ENCODE peak calls at places on chromosomes 4 and X, in four cellular contexts. One of them, this sample, is unnamed.

GRCh38 chr4:142446965-142447474 is 399.1 kb downstream of the INPP4B start:
- DNase-seq in HepG2: no peak
- DNase-seq in K562: no peak
- DNase-seq in H1: no peak
- DNase-seq in this sample: no peak

GRCh38 chrX:53729756-53730155 is 43.2 kb upstream of the HUWE1 start:
- DNase-seq in HepG2: no peak
- DNase-seq in K562: no peak
- DNase-seq in H1: no peak
- DNase-seq in this sample: no peak

GRCh38 chrX:74259879-74260491 is 44.0 kb upstream of the ZCCHC13 start:
- DNase-seq in HepG2: no peak
- DNase-seq in K562: no peak
- DNase-seq in H1: peak
- DNase-seq in this sample: no peak

GRCh38 chrX:109709129-109709631 is 23.9 kb downstream of the ACSL4 start:
- DNase-seq in HepG2: peak
- DNase-seq in K562: no peak
- DNase-seq in H1: no peak
- DNase-seq in this sample: peak

GRCh38 chr4:7427326-7428260 is 7.1 kb downstream of the PSAPL1 start:
- DNase-seq in HepG2: no peak
- DNase-seq in K562: no peak
- DNase-seq in H1: peak
- DNase-seq in this sample: no peak

GRCh38 chrX:94121799-94122198 is 447.8 kb downstream of the FAM133A start:
- DNase-seq in HepG2: no peak
- DNase-seq in K562: no peak
- DNase-seq in H1: no peak
- DNase-seq in this sample: no peak

GRCh38 chr4:6855692-6856297 is 53.8 kb upstream of the TBC1D14 start:
- DNase-seq in HepG2: peak
- DNase-seq in K562: no peak
- DNase-seq in H1: no peak
- DNase-seq in this sample: peak

GRCh38 chr4:6561706-6562371 is 13.2 kb upstream of the MAN2B2 start:
- DNase-seq in HepG2: no peak
- DNase-seq in K562: no peak
- DNase-seq in H1: no peak
- DNase-seq in this sample: no peak

GRCh38 chr4:176193898-176194297 is 1.5 kb downstream of the SPATA4 start:
- DNase-seq in HepG2: no peak
- DNase-seq in K562: no peak
- DNase-seq in H1: no peak
- DNase-seq in this sample: no peak

GRCh38 chr4:135186002-135186401 is 984.4 kb upstream of the PABPC4L start:
- DNase-seq in HepG2: no peak
- DNase-seq in K562: no peak
- DNase-seq in H1: peak
- DNase-seq in this sample: no peak

DNA sequence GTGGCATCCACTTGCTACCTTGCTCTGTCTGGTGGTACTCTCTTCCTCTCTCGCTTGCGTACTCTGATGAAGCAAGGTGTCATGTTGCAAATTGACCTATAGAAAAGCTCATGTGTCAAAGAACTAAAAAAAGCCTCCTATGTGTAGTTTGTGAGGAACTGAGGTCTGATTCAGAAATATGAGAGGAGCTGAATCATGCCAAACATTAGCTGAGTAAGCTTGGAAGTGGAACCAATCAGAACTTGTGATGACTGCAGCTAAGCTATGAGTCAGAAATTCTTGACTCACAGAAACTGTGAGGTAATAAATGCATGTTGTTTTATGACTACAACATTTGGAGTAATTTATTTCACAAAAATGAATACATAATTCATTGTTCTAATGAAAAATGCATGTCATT is 2138.8 kb downstream of the PCDH7 start:
- DNase-seq in HepG2: no peak
- DNase-seq in K562: no peak
- DNase-seq in H1: no peak
- DNase-seq in this sample: no peak
- TF ChIP-seq KDM1A in HepG2: no peak
- TF ChIP-seq KDM1A in K562: no peak
- TF ChIP-seq KDM1A in H1: no peak
- TF ChIP-seq KDM1A in this sample: no peak

GRCh38 chr4:153152453-153153338 is 51.5 kb upstream of the TRIM2 start:
- DNase-seq in HepG2: no peak
- DNase-seq in K562: no peak
- DNase-seq in H1: peak
- DNase-seq in this sample: no peak
- TF ChIP-seq JUN in HepG2: no peak
- TF ChIP-seq JUN in K562: no peak
- TF ChIP-seq JUN in H1: no peak
- TF ChIP-seq JUN in this sample: no peak

DNA sequence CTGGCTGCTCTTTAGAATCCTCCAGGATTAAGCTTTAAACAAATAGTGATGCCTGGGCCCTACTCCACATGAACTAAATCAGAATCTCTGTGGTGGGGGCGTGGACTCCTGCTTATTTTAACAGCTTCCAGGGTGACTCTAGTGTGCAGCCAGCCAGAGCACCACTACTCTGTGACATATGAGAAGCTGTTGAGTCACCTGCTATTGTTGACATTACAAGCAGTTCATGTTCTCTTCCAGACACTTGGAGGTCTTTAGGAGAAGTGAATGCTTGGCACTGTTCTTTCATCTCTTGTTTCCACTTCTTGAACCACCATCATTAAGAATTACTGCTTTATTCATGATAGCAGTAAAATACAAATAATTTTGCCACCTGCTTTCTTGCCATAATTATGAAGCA is 426 bp upstream of the C4orf51 start:
- DNase-seq in HepG2: peak
- DNase-seq in K562: no peak
- DNase-seq in H1: no peak
- DNase-seq in this sample: peak
- TF ChIP-seq CEBPB in HepG2: no peak
- TF ChIP-seq CEBPB in K562: no peak
- TF ChIP-seq CEBPB in H1: no peak
- TF ChIP-seq CEBPB in this sample: no peak

DNA sequence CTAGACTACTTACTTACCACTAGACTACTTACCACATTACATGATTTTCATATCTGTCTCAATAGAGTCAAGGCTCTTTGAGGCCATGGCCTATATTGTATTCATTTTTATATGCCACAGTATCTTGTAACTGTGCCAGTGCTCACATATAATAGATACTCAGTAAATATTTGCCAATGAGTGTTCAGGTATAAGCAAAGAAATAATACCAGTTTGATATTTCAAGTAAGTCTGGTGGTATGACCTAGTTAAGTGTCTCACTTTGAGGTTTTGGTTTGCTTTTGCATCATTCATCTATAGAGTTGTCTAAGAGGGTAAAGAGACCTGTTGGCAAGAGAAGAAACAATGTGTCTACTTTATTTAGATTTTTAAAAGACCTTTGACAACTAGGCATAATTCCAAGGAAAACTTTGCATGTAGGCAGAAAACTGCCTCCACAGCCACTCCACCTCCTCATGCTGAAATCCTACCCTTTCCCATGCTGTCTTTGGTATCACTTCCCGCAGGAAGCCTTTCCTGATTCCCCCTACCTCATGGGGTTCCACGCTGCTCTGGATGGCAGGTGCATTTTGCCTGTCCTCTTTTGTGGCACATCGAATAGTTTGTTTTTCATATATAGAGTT is 91.3 kb upstream of the KLHL13 start:
- DNase-seq in HepG2: no peak
- DNase-seq in K562: no peak
- DNase-seq in H1: no peak
- DNase-seq in this sample: no peak
- TF ChIP-seq KDM1A in HepG2: no peak
- TF ChIP-seq KDM1A in K562: no peak
- TF ChIP-seq KDM1A in H1: no peak
- TF ChIP-seq KDM1A in this sample: no peak

DNA sequence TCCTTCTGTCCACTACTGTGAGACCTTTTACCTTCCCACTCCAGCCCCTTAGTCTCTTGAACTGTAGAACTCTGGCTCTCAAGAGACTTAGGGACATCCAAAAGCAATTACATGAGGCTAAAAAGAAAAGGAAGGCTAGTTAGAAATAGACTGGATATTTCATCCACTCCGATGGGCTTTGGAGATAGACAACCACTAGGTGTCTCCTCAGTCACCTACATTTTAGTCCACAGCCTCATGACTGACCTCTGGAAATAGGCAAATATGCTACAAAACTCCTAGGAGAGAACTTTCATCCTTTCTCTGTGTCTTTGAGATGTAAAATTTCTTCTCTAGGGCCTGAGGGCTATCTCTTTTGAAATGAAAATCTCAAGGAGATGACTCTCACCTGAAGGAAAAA is 45.1 kb upstream of the LAMP2 start:
- DNase-seq in HepG2: peak
- DNase-seq in K562: no peak
- DNase-seq in H1: no peak
- DNase-seq in this sample: peak
- TF ChIP-seq JUN in HepG2: no peak
- TF ChIP-seq JUN in K562: no peak
- TF ChIP-seq JUN in H1: no peak
- TF ChIP-seq JUN in this sample: no peak

GRCh38 chr4:84085986-84086385 is 413.1 kb downstream of the NKX6-1 start:
- DNase-seq in HepG2: no peak
- DNase-seq in K562: no peak
- DNase-seq in H1: no peak
- DNase-seq in this sample: no peak

GRCh38 chr4:84089652-84090437 is 409.2 kb downstream of the NKX6-1 start:
- DNase-seq in HepG2: no peak
- DNase-seq in K562: no peak
- DNase-seq in H1: no peak
- DNase-seq in this sample: no peak

DNA sequence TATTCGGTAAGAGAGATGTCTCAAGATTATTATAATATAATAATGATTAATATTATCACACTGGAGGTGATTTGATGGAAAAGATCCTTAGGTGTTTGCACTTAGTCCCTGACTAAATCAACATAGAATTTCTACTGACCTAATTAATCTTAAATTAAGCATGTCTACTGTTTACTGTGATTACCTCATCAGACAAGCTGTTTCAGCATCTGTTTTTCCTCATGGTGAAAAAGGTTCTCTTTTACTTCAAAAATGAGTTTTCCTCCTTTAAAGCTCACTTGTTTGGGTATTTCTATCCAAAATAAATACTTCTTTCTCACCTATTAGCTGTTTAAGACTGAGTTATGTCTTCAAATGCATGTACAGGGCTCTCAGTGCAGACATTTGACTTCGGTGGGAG is 407.8 kb downstream of the NKX6-1 start:
- DNase-seq in HepG2: no peak
- DNase-seq in K562: no peak
- DNase-seq in H1: no peak
- DNase-seq in this sample: no peak
- TF ChIP-seq CEBPB in HepG2: no peak
- TF ChIP-seq CEBPB in K562: no peak
- TF ChIP-seq CEBPB in H1: no peak
- TF ChIP-seq CEBPB in this sample: no peak

GRCh38 chrX:149804102-149804501 is 22.4 kb downstream of the MAGEA9 start:
- DNase-seq in HepG2: no peak
- DNase-seq in K562: peak
- DNase-seq in H1: no peak
- DNase-seq in this sample: no peak

GRCh38 chrX:149803458-149804062 is 21.8 kb downstream of the MAGEA9 start:
- DNase-seq in HepG2: no peak
- DNase-seq in K562: no peak
- DNase-seq in H1: no peak
- DNase-seq in this sample: no peak

DNA sequence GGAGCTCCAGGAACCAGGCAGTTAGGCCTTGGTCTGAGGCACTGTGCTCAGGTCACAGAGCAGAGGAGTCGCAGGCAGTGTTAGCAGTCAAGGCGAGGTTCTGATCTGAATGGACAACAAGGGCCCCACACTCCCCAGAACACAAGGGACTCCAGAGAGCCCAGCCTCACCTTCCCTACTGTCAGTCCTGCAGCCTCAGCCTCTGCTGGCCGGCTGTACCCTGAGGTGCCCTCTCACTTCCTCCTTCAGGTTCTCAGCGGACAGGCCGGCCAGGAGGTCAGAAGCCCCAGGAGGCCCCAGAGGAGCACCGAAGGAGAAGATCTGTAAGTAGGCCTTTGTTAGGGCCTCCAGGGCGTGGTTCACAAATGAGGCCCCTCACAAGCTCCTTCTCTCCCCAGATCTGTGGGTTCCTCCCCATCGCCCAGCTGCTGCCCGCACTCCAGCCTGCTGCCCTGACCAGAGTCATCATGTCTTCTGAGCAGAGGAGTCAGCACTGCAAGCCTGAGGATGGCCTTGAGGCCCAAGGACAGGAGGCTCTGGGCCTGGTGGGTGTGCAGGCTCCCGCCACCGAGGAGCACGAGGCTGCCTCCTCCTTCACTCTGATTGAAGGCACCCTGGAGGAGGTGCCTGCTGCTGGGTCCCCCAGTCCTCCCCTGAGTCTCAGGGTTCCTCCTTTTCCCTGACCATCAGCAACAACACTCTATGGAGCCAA is 26.2 kb downstream of the MAGEA9 start:
- DNase-seq in HepG2: no peak
- DNase-seq in K562: no peak
- DNase-seq in H1: no peak
- DNase-seq in this sample: no peak
- TF ChIP-seq KDM1A in HepG2: no peak
- TF ChIP-seq KDM1A in K562: no peak
- TF ChIP-seq KDM1A in H1: no peak
- TF ChIP-seq KDM1A in this sample: no peak

GRCh38 chr4:94978904-94979303 is 221.1 kb downstream of the BMPR1B start:
- DNase-seq in HepG2: no peak
- DNase-seq in K562: no peak
- DNase-seq in H1: no peak
- DNase-seq in this sample: no peak
- TF ChIP-seq JUN in HepG2: no peak
- TF ChIP-seq JUN in K562: no peak
- TF ChIP-seq JUN in H1: no peak
- TF ChIP-seq JUN in this sample: no peak

This sample was measured in A549.